ENCODE peak calls at places on chromosomes 3 and 15, in eight cellular contexts. L is A549, E is SK-N-SH, G is endodermal cell, V is psoas muscle, Q is retinal pigment epithelial cell, T is cardiac fibroblast, Z is Peyer's patch. A is an unnamed sample.

GRCh38 chr3:59812778-59813558 is 763.1 kb upstream of the CFAP20DC start:
- DNase-seq in L (no peak), E (no peak), G (peak), V (no peak), Q (peak), T (peak), Z (no peak), A (peak)

GRCh38 chr15:43795197-43795596 is 3.1 kb downstream of the SERF2 start:
- DNase-seq in L (no peak), E (no peak), G (no peak), V (no peak), Q (no peak), T (no peak), Z (no peak), A (no peak)

GRCh38 chr3:57670543-57670942 is 22.3 kb downstream of the DENND6A start:
- DNase-seq in L (no peak), E (no peak), G (no peak), V (no peak), Q (no peak), T (no peak), Z (no peak), A (no peak)

GRCh38 chr3:63613561-63613960 is 38.9 kb upstream of the SNTN start:
- DNase-seq in L (no peak), E (no peak), G (no peak), V (no peak), Q (no peak), T (no peak), Z (no peak), A (no peak)

GRCh38 chr15:58313304-58313703 is 118.5 kb upstream of the LIPC start:
- DNase-seq in L (no peak), E (no peak), G (no peak), V (no peak), Q (no peak), T (no peak), Z (no peak), A (no peak)

GRCh38 chr3:9553021-9553948 is at the start of gene LHFPL4:
- DNase-seq in L (no peak), E (peak), G (peak), V (no peak), Q (no peak), T (no peak), Z (no peak), A (no peak)

GRCh38 chr3:105523496-105523895 is 156.8 kb downstream of the ALCAM start:
- DNase-seq in L (no peak), E (no peak), G (no peak), V (no peak), Q (no peak), T (peak), Z (no peak), A (peak)

GRCh38 chr15:77617507-77618285 is 15.0 kb downstream of the LINGO1 start:
- DNase-seq in L (peak), E (no peak), G (peak), V (no peak), Q (no peak), T (no peak), Z (no peak), A (peak)

GRCh38 chr3:117019082-117019713 is 309.6 kb downstream of the TUSC7 start:
- DNase-seq in L (peak), E (peak), G (peak), V (no peak), Q (peak), T (peak), Z (no peak), A (peak)

GRCh38 chr3:179181993-179182551 is 33.9 kb downstream of the PIK3CA start:
- DNase-seq in L (no peak), E (no peak), G (peak), V (no peak), Q (no peak), T (peak), Z (no peak), A (peak)

GRCh38 chr3:144185291-144185690 is 213.7 kb downstream of the DIPK2A start:
- DNase-seq in L (no peak), E (no peak), G (no peak), V (no peak), Q (no peak), T (no peak), Z (no peak), A (no peak)

GRCh38 chr15:28114721-28115622 is 15.9 kb upstream of the OCA2 start:
- DNase-seq in L (no peak), E (no peak), G (peak), V (no peak), Q (no peak), T (no peak), Z (no peak), A (no peak)

GRCh38 chr15:44045661-44046060 is 149.4 kb downstream of the FRMD5 start:
- DNase-seq in L (no peak), E (no peak), G (no peak), V (no peak), Q (no peak), T (no peak), Z (no peak), A (no peak)

GRCh38 chr3:12455740-12456139 is 28.5 kb upstream of the TSEN2 start:
- DNase-seq in L (no peak), E (no peak), G (no peak), V (no peak), Q (no peak), T (no peak), Z (peak), A (no peak)

GRCh38 chr3:101695779-101696372 is 9.4 kb upstream of the RPL24 start:
- DNase-seq in L (no peak), E (peak), G (peak), V (no peak), Q (no peak), T (peak), Z (no peak), A (peak)

GRCh38 chr3:13308406-13308805 is 111.7 kb downstream of the NUP210 start:
- DNase-seq in L (peak), E (peak), G (peak), V (peak), Q (peak), T (peak), Z (peak), A (peak)

GRCh38 chr15:27564656-27565055 is 534.5 kb downstream of the OCA2 start:
- DNase-seq in L (no peak), E (no peak), G (no peak), V (no peak), Q (no peak), T (no peak), Z (no peak), A (no peak)

GRCh38 chr3:40086890-40087884 is 222.3 kb upstream of the EIF1B start:
- DNase-seq in L (no peak), E (no peak), G (no peak), V (no peak), Q (no peak), T (no peak), Z (no peak), A (no peak)

GRCh38 chr3:186965141-186965879 is 35.0 kb downstream of the ST6GAL1 start:
- DNase-seq in L (no peak), E (no peak), G (peak), V (no peak), Q (no peak), T (peak), Z (no peak), A (no peak)

GRCh38 chr3:128505771-128506170 is 12.8 kb upstream of the GATA2 start:
- DNase-seq in L (no peak), E (no peak), G (peak), V (no peak), Q (no peak), T (no peak), Z (no peak), A (peak)

GRCh38 chr3:194731496-194732073 is 45.9 kb downstream of the FAM43A start:
- DNase-seq in L (no peak), E (no peak), G (no peak), V (no peak), Q (no peak), T (no peak), Z (no peak), A (no peak)

GRCh38 chr3:10575601-10576160 is 70.3 kb upstream of the ATP2B2 start:
- DNase-seq in L (no peak), E (no peak), G (no peak), V (no peak), Q (no peak), T (no peak), Z (no peak), A (no peak)

GRCh38 chr3:24640330-24640877 is 145.8 kb upstream of the THRB start:
- DNase-seq in L (peak), E (peak), G (no peak), V (no peak), Q (peak), T (peak), Z (no peak), A (peak)
- TF ChIP-seq CTCF in L (peak), E (peak), G (peak), V (peak), Q (peak), T (peak), Z (peak), A (peak)

GRCh38 chr15:60125334-60125733 is 121.2 kb downstream of the FOXB1 start:
- DNase-seq in L (no peak), E (no peak), G (no peak), V (no peak), Q (no peak), T (peak), Z (no peak), A (no peak)

GRCh38 chr15:60121845-60122244 is 117.7 kb downstream of the FOXB1 start:
- DNase-seq in L (no peak), E (no peak), G (no peak), V (no peak), Q (no peak), T (no peak), Z (no peak), A (no peak)

GRCh38 chr15:60126661-60127060 is 122.5 kb downstream of the FOXB1 start:
- DNase-seq in L (no peak), E (no peak), G (no peak), V (no peak), Q (no peak), T (no peak), Z (no peak), A (no peak)

GRCh38 chr15:60122691-60123090 is 118.6 kb downstream of the FOXB1 start:
- DNase-seq in L (no peak), E (no peak), G (no peak), V (no peak), Q (no peak), T (no peak), Z (no peak), A (no peak)

GRCh38 chr15:60124460-60125070 is 120.5 kb downstream of the FOXB1 start:
- DNase-seq in L (no peak), E (no peak), G (no peak), V (no peak), Q (no peak), T (no peak), Z (no peak), A (no peak)
- H3K4me3 ChIP-seq in L (no peak), E (no peak), G (no peak), V (no peak), Q (no peak), T (no peak), Z (no peak), A (no peak)

GRCh38 chr3:188360364-188360881 is 206.5 kb downstream of the LPP start:
- DNase-seq in L (no peak), E (no peak), G (no peak), V (no peak), Q (no peak), T (no peak), Z (no peak), A (no peak)

GRCh38 chr3:188365184-188365583 is 211.2 kb downstream of the LPP start:
- DNase-seq in L (no peak), E (no peak), G (no peak), V (no peak), Q (no peak), T (no peak), Z (no peak), A (no peak)

GRCh38 chr3:188361888-188362287 is 207.9 kb downstream of the LPP start:
- DNase-seq in L (no peak), E (no peak), G (no peak), V (no peak), Q (no peak), T (no peak), Z (no peak), A (no peak)

GRCh38 chr3:188358787-188359493 is 205.0 kb downstream of the LPP start:
- DNase-seq in L (no peak), E (no peak), G (no peak), V (no peak), Q (no peak), T (no peak), Z (no peak), A (no peak)

DNA sequence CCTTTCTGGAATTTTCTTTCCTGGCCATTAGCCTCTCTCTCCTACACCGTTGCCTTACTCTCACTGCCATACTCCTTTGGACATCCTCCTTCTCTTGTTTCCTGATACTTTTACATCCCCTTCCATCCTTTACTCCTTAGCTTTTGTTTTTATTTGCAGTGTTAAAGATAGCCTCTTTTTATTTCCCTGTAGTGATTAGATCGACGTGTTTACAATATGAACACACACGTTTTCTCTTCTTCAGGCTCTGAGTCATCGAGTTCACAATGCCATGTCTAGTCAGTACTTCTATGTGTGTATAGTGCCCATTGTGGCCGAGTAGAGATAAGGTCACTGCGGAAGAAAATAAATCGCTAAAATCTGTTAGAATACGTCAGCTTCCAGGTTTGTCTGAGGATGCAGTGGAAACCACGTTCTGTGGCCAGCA is 208.5 kb downstream of the LPP start:
- DNase-seq in L (peak), E (no peak), G (no peak), V (no peak), Q (no peak), T (peak), Z (no peak), A (peak)
- TF ChIP-seq CTCF in L (peak), E (peak), G (no peak), V (no peak), Q (peak), T (peak), Z (peak), A (peak)

GRCh38 chr3:41318520-41318919 is 119.2 kb downstream of the CTNNB1 start:
- DNase-seq in L (no peak), E (no peak), G (no peak), V (no peak), Q (no peak), T (no peak), Z (no peak), A (no peak)

GRCh38 chr3:41320953-41321641 is 121.8 kb downstream of the CTNNB1 start:
- DNase-seq in L (no peak), E (no peak), G (peak), V (no peak), Q (no peak), T (no peak), Z (no peak), A (no peak)

GRCh38 chr3:41317298-41317697 is 118.0 kb downstream of the CTNNB1 start:
- DNase-seq in L (no peak), E (no peak), G (no peak), V (no peak), Q (no peak), T (no peak), Z (no peak), A (no peak)

GRCh38 chr3:41321642-41321980 is 122.3 kb downstream of the CTNNB1 start:
- DNase-seq in L (no peak), E (no peak), G (no peak), V (no peak), Q (no peak), T (no peak), Z (no peak), A (no peak)

GRCh38 chr3:41317718-41318117 is 118.4 kb downstream of the CTNNB1 start:
- DNase-seq in L (no peak), E (no peak), G (no peak), V (no peak), Q (no peak), T (peak), Z (no peak), A (peak)
- H3K4me3 ChIP-seq in L (no peak), E (no peak), G (no peak), V (no peak), Q (no peak), T (no peak), Z (no peak), A (no peak)